ENCODE peak calls at places on chromosomes 5 and 9, in ten cellular contexts. E, M, Z, Q, K, B, A, T, F and Y are unnamed samples.
A peak's percentile ranks its signal among the peaks of the same experiment; 100 is the strongest.

GRCh38 chr5:112885001-112885400 is 23.9 kb downstream of the SRP19 start:
- DNase-seq in B (no peak), A (peak; percentile 24), Q (no peak), K (no peak), F (no peak), E (no peak), T (no peak), M (no peak), Z (no peak), Y (no peak)

GRCh38 chr5:111755942-111756353 is 1.0 kb downstream of the NREP start:
- DNase-seq in B (peak; percentile 10), A (no peak), K (no peak), T (no peak), Z (no peak), F (peak; percentile 67), M (no peak), E (no peak), Q (peak; percentile 71), Y (no peak)

GRCh38 chr5:127870914-127871313 is 167.7 kb downstream of the CCDC192 start:
- DNase-seq in T (no peak), Q (no peak), A (peak; percentile 55), B (no peak), Z (peak; percentile 30), K (no peak), F (no peak), E (no peak), M (no peak), Y (no peak)

GRCh38 chr5:139748505-139748826 is 47.1 kb upstream of the PSD2 start:
- DNase-seq in E (no peak), Z (no peak), B (no peak), Q (no peak), F (no peak), K (no peak), T (no peak), M (no peak), A (no peak), Y (no peak)

GRCh38 chr5:131773805-131774204 is 23.0 kb downstream of the FNIP1 start:
- DNase-seq in M (no peak), F (no peak), E (no peak), A (no peak), T (no peak), Q (no peak), B (no peak), K (no peak), Z (no peak), Y (no peak)

GRCh38 chr9:22623236-22623635 is 176.6 kb downstream of the DMRTA1 start:
- DNase-seq in F (no peak), E (no peak), T (no peak), M (no peak), A (no peak), K (no peak), Z (no peak), B (no peak), Q (no peak), Y (no peak)

GRCh38 chr5:38831117-38831516 is 14.7 kb upstream of the OSMR start:
- DNase-seq in Q (no peak), F (no peak), Z (no peak), M (no peak), K (no peak), A (no peak), B (no peak), E (no peak), T (no peak), Y (no peak)

GRCh38 chr5:14011089-14012004 is 66.9 kb upstream of the DNAH5 start:
- DNase-seq in K (peak; percentile 60), Z (peak; percentile 71), M (peak; percentile 72), F (peak; percentile 86), Q (peak; percentile 93), T (peak; percentile 52), B (peak; percentile 89), A (peak; percentile 86), E (peak; percentile 47), Y (peak; percentile 92)

GRCh38 chr9:3277200-3277599 is 248.6 kb downstream of the RFX3 start:
- DNase-seq in Z (no peak), F (no peak), Q (no peak), T (no peak), K (no peak), A (no peak), M (no peak), E (no peak), B (no peak), Y (no peak)

GRCh38 chr9:122004589-122004988 is 88.5 kb downstream of the TTLL11 start:
- DNase-seq in T (no peak), K (no peak), Z (no peak), F (no peak), Q (no peak), E (no peak), M (no peak), B (no peak), A (no peak), Y (no peak)

GRCh38 chr9:122007837-122008236 is 85.3 kb downstream of the TTLL11 start:
- DNase-seq in A (no peak), B (no peak), Z (no peak), Q (no peak), F (no peak), K (no peak), E (no peak), M (no peak), T (no peak), Y (no peak)

GRCh38 chr9:122001491-122002201 is 91.5 kb downstream of the TTLL11 start:
- DNase-seq in A (no peak), B (no peak), Z (no peak), K (no peak), E (no peak), F (peak; percentile 24), Q (peak; percentile 80), M (no peak), T (no peak), Y (no peak)

GRCh38 chr9:122008559-122008958 is 84.5 kb downstream of the TTLL11 start:
- DNase-seq in M (no peak), A (no peak), K (no peak), E (no peak), Q (no peak), T (no peak), B (no peak), F (no peak), Z (no peak), Y (no peak)

DNA sequence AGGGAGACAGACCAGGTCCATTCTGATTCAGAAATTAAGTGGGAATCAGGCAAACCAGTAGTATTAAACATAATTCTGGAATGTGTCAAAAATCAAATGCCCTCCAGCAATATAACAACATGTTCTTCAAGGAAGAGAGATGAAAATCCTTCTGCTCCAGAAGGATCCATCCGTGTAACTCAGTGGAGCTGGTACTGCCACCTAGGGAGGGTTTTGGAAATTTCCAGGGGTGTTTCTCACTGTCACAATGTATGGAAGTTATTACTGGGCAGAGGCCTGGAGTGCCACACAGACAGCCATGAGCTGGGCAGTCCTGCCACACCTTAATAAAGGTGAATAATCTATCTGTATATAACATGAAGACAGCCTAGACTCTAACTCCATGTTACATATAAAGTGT is 87.5 kb downstream of the TTLL11 start:
- DNase-seq in B (peak; percentile 82), T (no peak), E (peak; percentile 18), M (no peak), A (peak; percentile 58), Z (no peak), F (peak; percentile 41), K (no peak), Q (peak; percentile 37), Y (peak; percentile 50)
- TF ChIP-seq CTCF in B (peak; percentile 59), T (peak; percentile 73), E (peak; percentile 70), M (no peak), A (peak; percentile 76), Z (no peak), F (peak; percentile 54), K (peak; percentile 63), Q (peak; percentile 54), Y (no peak)

GRCh38 chr5:21654-22233 is 70.2 kb upstream of the PLEKHG4B start:
- DNase-seq in A (no peak), E (no peak), F (peak; percentile 18), T (peak; percentile 38), K (no peak), Q (no peak), Z (no peak), M (no peak), B (peak; percentile 24), Y (no peak)
- TF ChIP-seq CTCF in A (peak; percentile 32), E (peak; percentile 60), F (peak; percentile 42), T (peak; percentile 69), K (peak; percentile 55), Q (peak; percentile 28), Z (no peak), M (no peak), B (peak; percentile 38), Y (no peak)

GRCh38 chr5:53381-54174 is 38.4 kb upstream of the PLEKHG4B start:
- DNase-seq in Z (no peak), Q (peak; percentile 80), K (no peak), B (peak; percentile 44), E (no peak), F (peak; percentile 8), T (no peak), A (peak; percentile 11), M (no peak), Y (peak; percentile 56)
- TF ChIP-seq CTCF in Z (no peak), Q (peak; percentile 7), K (peak; percentile 7), B (peak; percentile 42), E (peak; percentile 26), F (no peak), T (no peak), A (no peak), M (no peak), Y (no peak)

GRCh38 chr5:176609724-176610429 is at the start of gene GPRIN1:
- DNase-seq in A (peak; percentile 38), M (peak; percentile 82), Z (no peak), F (peak; percentile 36), T (peak; percentile 18), Q (peak; percentile 93), K (no peak), B (peak; percentile 90), E (no peak), Y (peak; percentile 81)
- TF ChIP-seq CTCF in A (no peak), M (no peak), Z (no peak), F (peak; percentile 37), T (peak; percentile 36), Q (peak; percentile 24), K (peak; percentile 14), B (peak; percentile 69), E (no peak), Y (no peak)

GRCh38 chr5:120228262-120229031 is 235.7 kb upstream of the PRR16 start:
- DNase-seq in F (no peak), E (no peak), M (no peak), Z (no peak), Q (no peak), K (no peak), T (peak; percentile 2), B (no peak), A (peak; percentile 12), Y (no peak)
- TF ChIP-seq CTCF in F (no peak), E (no peak), M (no peak), Z (no peak), Q (no peak), K (no peak), T (peak; percentile 27), B (no peak), A (peak; percentile 4), Y (no peak)